ENCODE peak calls at places on chromosomes 1 and 21, in four cellular contexts. One of them, this sample, is unnamed.

GRCh38 chr1:91924146-91924545 is 25.1 kb upstream of the BRDT start:
- DNase-seq in kidney tubule cell: peak; percentile 69
- DNase-seq in NCI-H187: no peak
- DNase-seq in left kidney: no peak
- DNase-seq in this sample: no peak

GRCh38 chr1:62612770-62613169 is 15.4 kb downstream of the ANGPTL3 start:
- DNase-seq in NCI-H187: no peak
- DNase-seq in left kidney: no peak
- DNase-seq in kidney tubule cell: no peak
- DNase-seq in this sample: no peak

GRCh38 chr1:192709544-192709943 is 73.6 kb downstream of the RGS13 start:
- DNase-seq in left kidney: peak; percentile 35
- DNase-seq in kidney tubule cell: peak; percentile 40
- DNase-seq in NCI-H187: no peak
- DNase-seq in this sample: peak; percentile 21

GRCh38 chr21:37907076-37907475 is 9.2 kb downstream of the KCNJ6 start:
- DNase-seq in kidney tubule cell: peak; percentile 43
- DNase-seq in left kidney: no peak
- DNase-seq in NCI-H187: no peak
- DNase-seq in this sample: no peak

GRCh38 chr1:231493421-231494185 is 34.9 kb upstream of the TSNAX start:
- DNase-seq in NCI-H187: no peak
- DNase-seq in left kidney: no peak
- DNase-seq in kidney tubule cell: no peak
- DNase-seq in this sample: peak; percentile 38

GRCh38 chr1:74340656-74341055 is 105.5 kb downstream of the TNNI3K start:
- DNase-seq in left kidney: no peak
- DNase-seq in NCI-H187: no peak
- DNase-seq in kidney tubule cell: no peak
- DNase-seq in this sample: no peak

GRCh38 chr1:211113566-211113965 is 20.4 kb downstream of the KCNH1 start:
- DNase-seq in NCI-H187: no peak
- DNase-seq in kidney tubule cell: no peak
- DNase-seq in left kidney: no peak
- DNase-seq in this sample: no peak

GRCh38 chr1:22749919-22750670 is 39.5 kb downstream of the EPHB2 start:
- DNase-seq in left kidney: peak; percentile 72
- DNase-seq in NCI-H187: no peak
- DNase-seq in kidney tubule cell: peak; percentile 98
- DNase-seq in this sample: peak; percentile 81

GRCh38 chr1:32780628-32781267 is 36.4 kb downstream of the YARS1 start:
- DNase-seq in left kidney: no peak
- DNase-seq in kidney tubule cell: no peak
- DNase-seq in NCI-H187: no peak
- DNase-seq in this sample: peak; percentile 39

GRCh38 chr1:216531308-216532239 is 108.3 kb upstream of the USH2A start:
- DNase-seq in left kidney: peak; percentile 34
- DNase-seq in kidney tubule cell: peak; percentile 40
- DNase-seq in NCI-H187: no peak
- DNase-seq in this sample: no peak

GRCh38 chr1:29033829-29034466 is 89.8 kb downstream of the TMEM200B start:
- DNase-seq in kidney tubule cell: peak; percentile 62
- DNase-seq in left kidney: peak; percentile 58
- DNase-seq in NCI-H187: no peak
- DNase-seq in this sample: peak; percentile 44

GRCh38 chr1:147748687-147749350 is 11.6 kb downstream of the GJA5 start:
- DNase-seq in kidney tubule cell: peak; percentile 47
- DNase-seq in NCI-H187: no peak
- DNase-seq in left kidney: no peak
- DNase-seq in this sample: no peak

GRCh38 chr1:78497196-78497595 is 6.4 kb downstream of the PTGFR start:
- DNase-seq in left kidney: no peak
- DNase-seq in kidney tubule cell: peak; percentile 13
- DNase-seq in NCI-H187: no peak
- DNase-seq in this sample: no peak

GRCh38 chr1:69451196-69451595 is 116.5 kb upstream of the LRRC7 start:
- DNase-seq in kidney tubule cell: no peak
- DNase-seq in left kidney: no peak
- DNase-seq in NCI-H187: no peak
- DNase-seq in this sample: peak; percentile 28

GRCh38 chr1:25338188-25338981 is at the start of gene TMEM50A:
- DNase-seq in left kidney: peak; percentile 96
- DNase-seq in NCI-H187: peak; percentile 76
- DNase-seq in kidney tubule cell: peak; percentile 89
- DNase-seq in this sample: peak; percentile 96

GRCh38 chr1:160375788-160376524 is 9.1 kb downstream of the NHLH1 start:
- DNase-seq in kidney tubule cell: peak; percentile 47
- DNase-seq in NCI-H187: no peak
- DNase-seq in left kidney: peak; percentile 31
- DNase-seq in this sample: peak; percentile 91